ENCODE peak calls at places on chromosomes 4 and X, in ten cellular contexts. One of them, this sample, is unnamed.

GRCh38 chr4:34323549-34324325 is 1920.6 kb downstream of the ARAP2 start:
- DNase-seq in dorsolateral prefrontal cortex: no peak
- DNase-seq in MM.1S: no peak
- DNase-seq in DND-41: no peak
- DNase-seq in H1: no peak
- DNase-seq in WERI-Rb-1: peak
- DNase-seq in heart right ventricle: no peak
- DNase-seq in GM12865: no peak
- DNase-seq in bronchial epithelial cell: peak
- DNase-seq in A673: no peak
- DNase-seq in this sample: peak

GRCh38 chrX:136659174-136659573 is 11.2 kb downstream of the CD40LG start:
- DNase-seq in dorsolateral prefrontal cortex: no peak
- DNase-seq in MM.1S: no peak
- DNase-seq in DND-41: no peak
- DNase-seq in H1: no peak
- DNase-seq in WERI-Rb-1: no peak
- DNase-seq in heart right ventricle: no peak
- DNase-seq in GM12865: no peak
- DNase-seq in bronchial epithelial cell: no peak
- DNase-seq in A673: no peak
- DNase-seq in this sample: no peak

GRCh38 chr4:1194028-1194900 is 21.9 kb upstream of the SPON2 start:
- DNase-seq in dorsolateral prefrontal cortex: peak
- DNase-seq in MM.1S: no peak
- DNase-seq in DND-41: peak
- DNase-seq in H1: peak
- DNase-seq in WERI-Rb-1: no peak
- DNase-seq in heart right ventricle: peak
- DNase-seq in GM12865: peak
- DNase-seq in bronchial epithelial cell: no peak
- DNase-seq in A673: no peak
- DNase-seq in this sample: no peak

GRCh38 chr4:104524591-104524990 is 29.9 kb upstream of the CXXC4 start:
- DNase-seq in dorsolateral prefrontal cortex: no peak
- DNase-seq in MM.1S: no peak
- DNase-seq in DND-41: no peak
- DNase-seq in H1: no peak
- DNase-seq in WERI-Rb-1: no peak
- DNase-seq in heart right ventricle: no peak
- DNase-seq in GM12865: no peak
- DNase-seq in bronchial epithelial cell: peak
- DNase-seq in A673: peak
- DNase-seq in this sample: peak

GRCh38 chrX:49761481-49761880 is 65.7 kb upstream of the PAGE1 start:
- DNase-seq in dorsolateral prefrontal cortex: no peak
- DNase-seq in MM.1S: peak
- DNase-seq in DND-41: peak
- DNase-seq in H1: no peak
- DNase-seq in WERI-Rb-1: no peak
- DNase-seq in heart right ventricle: no peak
- DNase-seq in GM12865: peak
- DNase-seq in bronchial epithelial cell: peak
- DNase-seq in A673: peak
- DNase-seq in this sample: peak

GRCh38 chrX:109352121-109352556 is 129.7 kb downstream of the GUCY2F start:
- DNase-seq in dorsolateral prefrontal cortex: no peak
- DNase-seq in MM.1S: no peak
- DNase-seq in DND-41: no peak
- DNase-seq in H1: no peak
- DNase-seq in WERI-Rb-1: no peak
- DNase-seq in heart right ventricle: peak
- DNase-seq in GM12865: no peak
- DNase-seq in bronchial epithelial cell: no peak
- DNase-seq in A673: no peak
- DNase-seq in this sample: no peak

GRCh38 chr4:14743601-14744000 is 258.7 kb upstream of the CPEB2 start:
- DNase-seq in dorsolateral prefrontal cortex: no peak
- DNase-seq in MM.1S: no peak
- DNase-seq in DND-41: no peak
- DNase-seq in H1: no peak
- DNase-seq in WERI-Rb-1: no peak
- DNase-seq in heart right ventricle: no peak
- DNase-seq in GM12865: no peak
- DNase-seq in bronchial epithelial cell: no peak
- DNase-seq in A673: peak
- DNase-seq in this sample: no peak

GRCh38 chr4:119728692-119729593 is 100.3 kb upstream of the PDE5A start:
- DNase-seq in dorsolateral prefrontal cortex: no peak
- DNase-seq in MM.1S: no peak
- DNase-seq in DND-41: no peak
- DNase-seq in H1: no peak
- DNase-seq in WERI-Rb-1: no peak
- DNase-seq in heart right ventricle: no peak
- DNase-seq in GM12865: no peak
- DNase-seq in bronchial epithelial cell: peak
- DNase-seq in A673: no peak
- DNase-seq in this sample: peak

GRCh38 chrX:136291824-136292223 is 8.9 kb upstream of the ADGRG4 start:
- DNase-seq in dorsolateral prefrontal cortex: no peak
- DNase-seq in MM.1S: no peak
- DNase-seq in DND-41: no peak
- DNase-seq in H1: no peak
- DNase-seq in WERI-Rb-1: no peak
- DNase-seq in heart right ventricle: no peak
- DNase-seq in GM12865: no peak
- DNase-seq in bronchial epithelial cell: peak
- DNase-seq in A673: no peak
- DNase-seq in this sample: peak

GRCh38 chrX:56563231-56564116 is at the start of gene UBQLN2:
- DNase-seq in dorsolateral prefrontal cortex: peak
- DNase-seq in MM.1S: peak
- DNase-seq in DND-41: peak
- DNase-seq in H1: peak
- DNase-seq in WERI-Rb-1: peak
- DNase-seq in heart right ventricle: peak
- DNase-seq in GM12865: peak
- DNase-seq in bronchial epithelial cell: peak
- DNase-seq in A673: peak
- DNase-seq in this sample: peak

GRCh38 chr4:1072830-1073446 is 40.4 kb downstream of the RNF212 start:
- DNase-seq in dorsolateral prefrontal cortex: peak
- DNase-seq in MM.1S: peak
- DNase-seq in DND-41: peak
- DNase-seq in H1: peak
- DNase-seq in WERI-Rb-1: peak
- DNase-seq in heart right ventricle: peak
- DNase-seq in GM12865: peak
- DNase-seq in bronchial epithelial cell: peak
- DNase-seq in A673: peak
- DNase-seq in this sample: peak

GRCh38 chr4:13547563-13548041 is 3.3 kb upstream of the NKX3-2 start:
- DNase-seq in dorsolateral prefrontal cortex: no peak
- DNase-seq in MM.1S: peak
- DNase-seq in DND-41: peak
- DNase-seq in H1: peak
- DNase-seq in WERI-Rb-1: peak
- DNase-seq in heart right ventricle: no peak
- DNase-seq in GM12865: peak
- DNase-seq in bronchial epithelial cell: no peak
- DNase-seq in A673: peak
- DNase-seq in this sample: no peak

GRCh38 chr4:183797041-183797444 is 108.1 kb upstream of the STOX2 start:
- DNase-seq in dorsolateral prefrontal cortex: no peak
- DNase-seq in MM.1S: no peak
- DNase-seq in DND-41: no peak
- DNase-seq in H1: no peak
- DNase-seq in WERI-Rb-1: peak
- DNase-seq in heart right ventricle: peak
- DNase-seq in GM12865: no peak
- DNase-seq in bronchial epithelial cell: no peak
- DNase-seq in A673: no peak
- DNase-seq in this sample: peak

GRCh38 chr4:71992571-71992970 is 39.2 kb upstream of the NPFFR2 start:
- DNase-seq in dorsolateral prefrontal cortex: no peak
- DNase-seq in MM.1S: peak
- DNase-seq in DND-41: no peak
- DNase-seq in H1: no peak
- DNase-seq in WERI-Rb-1: no peak
- DNase-seq in heart right ventricle: no peak
- DNase-seq in GM12865: no peak
- DNase-seq in bronchial epithelial cell: peak
- DNase-seq in A673: no peak
- DNase-seq in this sample: peak

GRCh38 chrX:110442631-110443030 is 84.0 kb downstream of the RTL9 start:
- DNase-seq in dorsolateral prefrontal cortex: no peak
- DNase-seq in MM.1S: peak
- DNase-seq in DND-41: peak
- DNase-seq in H1: no peak
- DNase-seq in WERI-Rb-1: peak
- DNase-seq in heart right ventricle: no peak
- DNase-seq in GM12865: peak
- DNase-seq in bronchial epithelial cell: peak
- DNase-seq in A673: peak
- DNase-seq in this sample: peak

GRCh38 chr4:128461300-128462103 is 173.9 kb upstream of the PGRMC2 start:
- DNase-seq in dorsolateral prefrontal cortex: peak
- DNase-seq in MM.1S: no peak
- DNase-seq in DND-41: no peak
- DNase-seq in H1: no peak
- DNase-seq in WERI-Rb-1: peak
- DNase-seq in heart right ventricle: no peak
- DNase-seq in GM12865: peak
- DNase-seq in bronchial epithelial cell: peak
- DNase-seq in A673: no peak
- DNase-seq in this sample: peak

GRCh38 chrX:136063340-136064079 is 78.3 kb downstream of the SLC9A6 start:
- DNase-seq in dorsolateral prefrontal cortex: no peak
- DNase-seq in MM.1S: no peak
- DNase-seq in DND-41: no peak
- DNase-seq in H1: no peak
- DNase-seq in WERI-Rb-1: no peak
- DNase-seq in heart right ventricle: peak
- DNase-seq in GM12865: peak
- DNase-seq in bronchial epithelial cell: peak
- DNase-seq in A673: peak
- DNase-seq in this sample: peak

GRCh38 chrX:23503835-23504539 is 163.3 kb upstream of the PRDX4 start:
- DNase-seq in dorsolateral prefrontal cortex: no peak
- DNase-seq in MM.1S: no peak
- DNase-seq in DND-41: no peak
- DNase-seq in H1: no peak
- DNase-seq in WERI-Rb-1: peak
- DNase-seq in heart right ventricle: peak
- DNase-seq in GM12865: no peak
- DNase-seq in bronchial epithelial cell: peak
- DNase-seq in A673: no peak
- DNase-seq in this sample: peak

GRCh38 chrX:42746606-42747005 is 31.4 kb downstream of the PPP1R2C start:
- DNase-seq in dorsolateral prefrontal cortex: no peak
- DNase-seq in MM.1S: no peak
- DNase-seq in DND-41: no peak
- DNase-seq in H1: no peak
- DNase-seq in WERI-Rb-1: no peak
- DNase-seq in heart right ventricle: no peak
- DNase-seq in GM12865: no peak
- DNase-seq in bronchial epithelial cell: peak
- DNase-seq in A673: no peak
- DNase-seq in this sample: peak

DNA sequence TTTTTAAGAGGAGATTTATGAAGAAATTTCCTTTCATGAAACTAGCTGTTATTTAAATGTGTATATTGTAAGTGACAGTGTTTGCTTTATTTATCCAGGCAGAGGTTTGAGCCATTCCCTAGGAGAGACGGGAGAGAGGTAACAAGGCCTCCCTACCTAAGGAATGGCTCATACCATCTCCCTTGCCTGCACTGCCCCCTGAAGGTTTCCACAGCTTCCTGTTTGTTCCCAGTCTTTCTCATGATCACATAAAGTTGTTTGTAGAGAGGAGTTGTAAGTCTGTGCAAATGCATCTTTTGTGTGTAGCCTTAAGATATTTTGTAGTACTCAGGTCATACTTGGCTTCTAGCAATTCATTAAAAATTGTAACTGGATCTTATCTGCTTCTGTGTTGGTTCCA is 1504.5 kb upstream of the PCDH10 start:
- DNase-seq in dorsolateral prefrontal cortex: no peak
- DNase-seq in MM.1S: no peak
- DNase-seq in DND-41: no peak
- DNase-seq in H1: peak
- DNase-seq in WERI-Rb-1: peak
- DNase-seq in heart right ventricle: no peak
- DNase-seq in GM12865: peak
- DNase-seq in bronchial epithelial cell: peak
- DNase-seq in A673: peak
- DNase-seq in this sample: peak
- TF ChIP-seq CTCF in dorsolateral prefrontal cortex: no peak
- TF ChIP-seq CTCF in MM.1S: peak
- TF ChIP-seq CTCF in DND-41: peak
- TF ChIP-seq CTCF in H1: peak
- TF ChIP-seq CTCF in WERI-Rb-1: peak
- TF ChIP-seq CTCF in heart right ventricle: no peak
- TF ChIP-seq CTCF in GM12865: peak
- TF ChIP-seq CTCF in bronchial epithelial cell: peak
- TF ChIP-seq CTCF in A673: peak
- TF ChIP-seq CTCF in this sample: peak

GRCh38 chr4:121156822-121157769 is 7.0 kb downstream of the TNIP3 start:
- DNase-seq in dorsolateral prefrontal cortex: no peak
- DNase-seq in MM.1S: no peak
- DNase-seq in DND-41: no peak
- DNase-seq in H1: peak
- DNase-seq in WERI-Rb-1: peak
- DNase-seq in heart right ventricle: peak
- DNase-seq in GM12865: no peak
- DNase-seq in bronchial epithelial cell: peak
- DNase-seq in A673: peak
- DNase-seq in this sample: peak
- H3K4me3 ChIP-seq in dorsolateral prefrontal cortex: peak
- H3K4me3 ChIP-seq in MM.1S: peak
- H3K4me3 ChIP-seq in DND-41: no peak
- H3K4me3 ChIP-seq in H1: peak
- H3K4me3 ChIP-seq in WERI-Rb-1: peak
- H3K4me3 ChIP-seq in heart right ventricle: peak
- H3K4me3 ChIP-seq in GM12865: no peak
- H3K4me3 ChIP-seq in bronchial epithelial cell: peak
- H3K4me3 ChIP-seq in A673: peak
- H3K4me3 ChIP-seq in this sample: peak

GRCh38 chr4:173685324-173685723 is 155.3 kb upstream of the HAND2 start:
- DNase-seq in dorsolateral prefrontal cortex: no peak
- DNase-seq in MM.1S: no peak
- DNase-seq in DND-41: no peak
- DNase-seq in H1: no peak
- DNase-seq in WERI-Rb-1: no peak
- DNase-seq in heart right ventricle: no peak
- DNase-seq in GM12865: no peak
- DNase-seq in bronchial epithelial cell: no peak
- DNase-seq in A673: no peak
- DNase-seq in this sample: no peak
- TF ChIP-seq CTCF in dorsolateral prefrontal cortex: no peak
- TF ChIP-seq CTCF in MM.1S: no peak
- TF ChIP-seq CTCF in DND-41: no peak
- TF ChIP-seq CTCF in H1: no peak
- TF ChIP-seq CTCF in WERI-Rb-1: no peak
- TF ChIP-seq CTCF in heart right ventricle: no peak
- TF ChIP-seq CTCF in GM12865: no peak
- TF ChIP-seq CTCF in bronchial epithelial cell: no peak
- TF ChIP-seq CTCF in A673: no peak
- TF ChIP-seq CTCF in this sample: no peak

GRCh38 chrX:107654778-107655761 is 26.8 kb downstream of the PRPS1 start:
- DNase-seq in dorsolateral prefrontal cortex: no peak
- DNase-seq in MM.1S: no peak
- DNase-seq in DND-41: peak
- DNase-seq in H1: peak
- DNase-seq in WERI-Rb-1: peak
- DNase-seq in heart right ventricle: peak
- DNase-seq in GM12865: peak
- DNase-seq in bronchial epithelial cell: peak
- DNase-seq in A673: peak
- DNase-seq in this sample: peak
- H3K4me3 ChIP-seq in dorsolateral prefrontal cortex: no peak
- H3K4me3 ChIP-seq in MM.1S: no peak
- H3K4me3 ChIP-seq in DND-41: no peak
- H3K4me3 ChIP-seq in H1: peak
- H3K4me3 ChIP-seq in WERI-Rb-1: no peak
- H3K4me3 ChIP-seq in heart right ventricle: peak
- H3K4me3 ChIP-seq in GM12865: no peak
- H3K4me3 ChIP-seq in bronchial epithelial cell: peak
- H3K4me3 ChIP-seq in A673: no peak
- H3K4me3 ChIP-seq in this sample: peak

This sample was measured in epithelial cell of esophagus.